ENCODE peak calls at places on chromosomes 4 and X, in four cellular contexts. N, P, L and T are unnamed samples.

GRCh38 chr4:59598233-59598618 is 1601.9 kb upstream of the ADGRL3 start:
- DNase-seq in P (no peak), L (no peak), N (no peak), T (no peak)

GRCh38 chrX:130826249-130826648 is 76.8 kb downstream of the ENOX2 start:
- DNase-seq in P (no peak), N (no peak), L (no peak), T (no peak)

GRCh38 chrX:37786666-37787337 is 6.9 kb downstream of the CYBB start:
- DNase-seq in N (no peak), P (no peak), L (no peak), T (peak)

GRCh38 chr4:156255205-156255604 is 301.5 kb upstream of the CTSO start:
- DNase-seq in N (no peak), P (peak), L (no peak), T (no peak)

GRCh38 chr4:93261207-93261606 is 567.3 kb upstream of the ATOH1 start:
- DNase-seq in L (no peak), N (no peak), P (no peak), T (no peak)

GRCh38 chr4:123478859-123479345 is 82.3 kb downstream of the SPRY1 start:
- DNase-seq in P (peak), N (peak), L (no peak), T (no peak)

GRCh38 chr4:79148369-79148768 is 177.5 kb downstream of the NAA11 start:
- DNase-seq in P (no peak), N (no peak), L (no peak), T (no peak)

GRCh38 chr4:169870507-169870906 is 112.8 kb upstream of the HPF1 start:
- DNase-seq in N (no peak), L (no peak), P (no peak), T (no peak)

GRCh38 chrX:287670-288069 is 6.5 kb downstream of the PLCXD1 start:
- DNase-seq in L (no peak), P (no peak), N (no peak), T (no peak)

GRCh38 chr4:37434469-37434868 is 189.9 kb downstream of the NWD2 start:
- DNase-seq in N (no peak), L (no peak), P (no peak), T (no peak)

GRCh38 chr4:176642472-176642871 is 150.2 kb downstream of the VEGFC start:
- DNase-seq in P (no peak), N (no peak), L (no peak), T (no peak)

GRCh38 chrX:153478746-153479145 is 8.4 kb upstream of the HAUS7 start:
- DNase-seq in P (no peak), L (no peak), N (no peak), T (no peak)

GRCh38 chr4:83196936-83197335 is 82.4 kb upstream of the PLAC8 start:
- DNase-seq in N (no peak), L (no peak), P (no peak), T (no peak)

GRCh38 chr4:26176621-26177121 is 144.1 kb upstream of the RBPJ start:
- DNase-seq in P (peak), N (peak), L (no peak), T (no peak)

GRCh38 chrX:115232933-115233496 is 881 bp downstream of the LRCH2 start:
- DNase-seq in L (no peak), P (no peak), N (no peak), T (no peak)

GRCh38 chrX:67781132-67781531 is 237.3 kb downstream of the AR start:
- DNase-seq in N (no peak), L (no peak), P (no peak), T (no peak)